ENCODE peak calls at places on chromosomes 4 and X, in four cellular contexts. I is endodermal cell, R is cardiac muscle cell, V is neural crest cell. L is an unnamed sample.

GRCh38 chr4:1879491-1879890 is 8.3 kb downstream of the NSD2 start:
- DNase-seq in R (no peak), V (no peak), I (no peak), L (no peak)

GRCh38 chrX:69142688-69143239 is 22.5 kb downstream of the PJA1 start:
- DNase-seq in V (no peak), I (no peak), R (no peak), L (no peak)

GRCh38 chr4:121464854-121465253 is 84.0 kb upstream of the QRFPR start:
- DNase-seq in I (no peak), R (no peak), V (no peak), L (no peak)

GRCh38 chr4:169340834-169341233 is 70.1 kb upstream of the SH3RF1 start:
- DNase-seq in I (no peak), V (no peak), R (no peak), L (no peak)

GRCh38 chr4:162984621-162985020 is 182.1 kb downstream of the NAF1 start:
- DNase-seq in R (no peak), I (no peak), V (no peak), L (no peak)

GRCh38 chr4:114043116-114043515 is 63.7 kb upstream of the ARSJ start:
- DNase-seq in I (no peak), V (no peak), R (no peak), L (no peak)

GRCh38 chr4:83282049-83282535 is 2.5 kb downstream of the COQ2 start:
- DNase-seq in I (peak), V (peak), R (peak), L (no peak)

GRCh38 chrX:10574663-10575062 is 45.7 kb downstream of the MID1 start:
- DNase-seq in R (no peak), I (no peak), V (no peak), L (no peak)

GRCh38 chrX:66872771-66873170 is 233.9 kb upstream of the EDA2R start:
- DNase-seq in V (no peak), R (no peak), I (no peak), L (no peak)

GRCh38 chr4:78880874-78881492 is 58.3 kb downstream of the PAQR3 start:
- DNase-seq in V (no peak), R (no peak), I (no peak), L (no peak)

GRCh38 chr4:155639674-155640529 is 26.7 kb upstream of the GUCY1A1 start:
- DNase-seq in I (no peak), R (no peak), V (no peak), L (no peak)

GRCh38 chrX:130725519-130725918 is 177.5 kb downstream of the ENOX2 start:
- DNase-seq in I (no peak), R (no peak), V (no peak), L (no peak)

GRCh38 chr4:173835863-173836262 is 305.8 kb upstream of the HAND2 start:
- DNase-seq in R (peak), V (no peak), I (peak), L (no peak)

GRCh38 chr4:110945600-110945999 is 322.7 kb upstream of the PITX2 start:
- DNase-seq in R (no peak), I (no peak), V (no peak), L (no peak)

GRCh38 chrX:11151799-11152591 is 40.9 kb downstream of the HCCS start:
- DNase-seq in R (no peak), V (no peak), I (no peak), L (no peak)

GRCh38 chr4:151575646-151576045 is 166.7 kb downstream of the FHIP1A start:
- DNase-seq in R (no peak), I (no peak), V (no peak), L (no peak)

GRCh38 chrX:46683023-46683422 is 75.9 kb downstream of the SLC9A7 start:
- DNase-seq in R (no peak), I (no peak), V (no peak), L (no peak)
- TF ChIP-seq CTCF in R (no peak), I (no peak), V (no peak), L (no peak)

GRCh38 chr4:147056951-147057630 is 111.4 kb upstream of the TTC29 start:
- DNase-seq in V (no peak), R (no peak), I (no peak), L (no peak)
- TF ChIP-seq CTCF in V (no peak), R (no peak), I (no peak), L (peak)

GRCh38 chr4:86523333-86523732 is 70.8 kb upstream of the PTPN13 start:
- DNase-seq in I (no peak), R (no peak), V (no peak), L (no peak)

GRCh38 chr4:86521373-86521969 is 72.6 kb upstream of the PTPN13 start:
- DNase-seq in R (no peak), V (no peak), I (no peak), L (no peak)

DNA sequence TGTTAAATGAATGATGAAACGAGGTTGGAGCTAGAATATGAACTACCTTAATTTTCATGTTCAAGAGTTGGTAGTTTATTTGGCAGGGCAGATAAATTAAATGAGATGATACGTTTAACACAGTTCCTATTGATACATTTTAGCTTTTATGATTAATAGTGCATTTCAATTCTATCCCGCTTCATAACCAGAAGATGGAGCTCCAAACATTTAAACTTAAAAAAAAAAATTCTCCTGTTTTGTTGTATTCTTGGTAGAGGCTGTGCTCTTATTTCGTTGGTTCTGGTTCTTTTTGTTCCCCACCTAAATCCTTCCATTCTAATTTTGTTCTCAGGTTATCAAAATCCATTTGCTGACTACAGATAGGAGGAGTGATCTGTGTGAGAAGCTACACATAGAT is 71.8 kb upstream of the PTPN13 start:
- DNase-seq in I (no peak), R (no peak), V (no peak), L (no peak)
- TF ChIP-seq CTCF in I (no peak), R (peak), V (no peak), L (peak)

DNA sequence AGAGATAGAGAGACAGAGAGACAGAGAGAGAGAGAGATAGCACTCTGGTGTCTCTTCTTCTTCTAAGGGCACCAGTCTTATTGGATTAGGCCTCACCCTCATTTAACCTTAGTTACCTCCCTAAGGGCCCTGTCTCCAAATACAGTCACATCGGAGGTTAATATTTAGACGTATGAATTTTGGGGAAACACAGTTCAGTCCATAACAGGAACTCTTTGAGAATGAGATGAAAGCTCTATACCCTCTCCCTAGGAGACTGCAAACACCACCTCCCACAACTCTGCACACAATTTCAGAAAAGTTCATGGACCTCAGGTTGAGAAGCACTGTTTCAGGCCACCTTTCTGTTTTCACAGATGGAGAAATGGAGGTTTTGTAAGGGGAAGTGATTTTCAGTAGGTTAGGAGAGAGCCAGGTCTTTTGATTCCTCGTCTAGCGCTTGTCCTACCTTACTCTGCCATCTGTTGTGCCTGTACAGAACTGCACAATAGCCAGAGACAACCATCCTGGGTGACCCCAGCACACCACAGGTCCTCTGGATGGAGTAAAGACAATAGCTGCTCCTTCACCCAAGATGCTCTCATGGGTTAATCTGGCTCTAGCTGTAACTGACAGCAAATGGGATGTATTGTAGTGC is 16.9 kb upstream of the LOC101059915 start:
- DNase-seq in V (no peak), I (no peak), R (peak), L (no peak)
- TF ChIP-seq CTCF in V (no peak), I (peak), R (peak), L (no peak)

DNA sequence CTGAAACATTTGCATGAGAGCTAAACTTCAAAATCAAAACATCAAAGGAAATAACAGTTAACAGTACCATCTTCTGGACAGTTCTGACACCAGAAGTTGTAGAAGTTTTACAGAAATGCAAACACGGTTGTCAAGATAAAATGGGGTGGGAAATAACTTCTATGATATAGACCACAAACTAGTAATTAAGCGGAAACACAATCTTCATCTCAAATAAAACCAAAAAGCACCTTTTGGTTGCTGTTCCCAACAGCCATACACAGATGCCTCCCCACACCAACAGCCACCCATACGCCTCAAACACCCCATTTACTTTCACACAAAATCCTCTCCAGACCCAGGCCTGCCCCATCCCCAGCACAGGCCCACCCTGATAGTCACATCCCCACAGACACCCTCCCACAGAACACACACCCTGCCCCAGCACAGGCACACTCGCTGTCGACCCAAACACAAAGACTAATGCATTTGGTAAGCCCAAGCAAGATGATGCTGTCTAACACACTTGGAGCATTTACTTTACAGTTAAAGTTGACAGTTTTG is 64.3 kb downstream of the TAPT1 start:
- DNase-seq in R (no peak), I (no peak), V (no peak), L (no peak)
- TF ChIP-seq CTCF in R (no peak), I (no peak), V (no peak), L (no peak)